ENCODE peak calls at places on chromosomes 3 and 15, in seven cellular contexts. L is GM23338; W is NCI-H446 treated with DMSO at 0.1 percent for 48 hours; P is AG08395; S is GM06990; B is adrenal gland; V is CD4-positive, CD25-positive, alpha-beta regulatory T cell. T is an unnamed sample.

GRCh38 chr3:117725314-117725713 is 1015.7 kb downstream of the TUSC7 start:
- DNase-seq in L (no peak), W (no peak), P (no peak), S (no peak), B (no peak), V (no peak), T (no peak)

GRCh38 chr15:79919090-79919748 is 22.4 kb upstream of the MTHFS start:
- DNase-seq in L (no peak), W (no peak), P (no peak), S (no peak), B (no peak), V (no peak), T (no peak)

GRCh38 chr15:35060591-35060990 is 24.5 kb downstream of the NANOGP8 start:
- DNase-seq in L (no peak), W (no peak), P (peak), S (no peak), B (no peak), V (no peak), T (no peak)

GRCh38 chr3:15805756-15806266 is 8.0 kb upstream of the ANKRD28 start:
- DNase-seq in L (no peak), W (no peak), P (no peak), S (peak), B (no peak), V (no peak), T (peak)

GRCh38 chr3:110686691-110687090 is 384.9 kb upstream of the NECTIN3 start:
- DNase-seq in L (peak), W (no peak), P (no peak), S (no peak), B (no peak), V (no peak), T (no peak)

GRCh38 chr15:92981333-92981732 is 81.2 kb downstream of the CHD2 start:
- DNase-seq in L (no peak), W (no peak), P (no peak), S (no peak), B (no peak), V (no peak), T (no peak)

GRCh38 chr15:55627730-55628368 is 39.7 kb upstream of the PYGO1 start:
- DNase-seq in L (peak), W (no peak), P (peak), S (no peak), B (peak), V (no peak), T (peak)

GRCh38 chr3:154142608-154143007 is 21.4 kb downstream of the ARHGEF26 start:
- DNase-seq in L (no peak), W (no peak), P (no peak), S (no peak), B (no peak), V (no peak), T (no peak)

GRCh38 chr15:27730878-27731277 is 368.2 kb downstream of the OCA2 start:
- DNase-seq in L (no peak), W (no peak), P (peak), S (no peak), B (no peak), V (no peak), T (no peak)

GRCh38 chr3:18633002-18633401 is 207.9 kb upstream of the SATB1 start:
- DNase-seq in L (peak), W (no peak), P (no peak), S (no peak), B (no peak), V (no peak), T (no peak)

GRCh38 chr3:191336833-191337232 is 6.5 kb upstream of the UTS2B start:
- DNase-seq in L (no peak), W (no peak), P (no peak), S (no peak), B (no peak), V (no peak), T (no peak)

GRCh38 chr3:31934866-31935265 is 46.2 kb downstream of the OSBPL10 start:
- DNase-seq in L (peak), W (no peak), P (no peak), S (no peak), B (no peak), V (no peak), T (no peak)

GRCh38 chr15:76962337-76963013 is 30.9 kb downstream of the RCN2 start:
- DNase-seq in L (no peak), W (no peak), P (no peak), S (no peak), B (no peak), V (no peak), T (no peak)

GRCh38 chr3:25592510-25592968 is 72.2 kb downstream of the TOP2B start:
- DNase-seq in L (peak), W (no peak), P (peak), S (no peak), B (no peak), V (no peak), T (peak)

T was measured in HFFc6.